ENCODE peak calls at places on chromosomes 13 and 19, in ten cellular contexts. V, H, J, B, Z, R, M, A, N and D are unnamed samples.

GRCh38 chr13:40536443-40537113 is 129.9 kb downstream of the FOXO1 start:
- DNase-seq in V (no peak), B (no peak), N (no peak), R (no peak), H (no peak), J (peak; percentile 57), M (no peak), A (no peak), Z (no peak), D (no peak)

GRCh38 chr13:28533441-28534166 is 38.7 kb upstream of the FLT1 start:
- DNase-seq in B (no peak), R (no peak), Z (no peak), N (no peak), M (no peak), V (no peak), H (no peak), A (no peak), J (peak; percentile 32), D (no peak)

GRCh38 chr19:8611391-8611883 is 922 bp upstream of the ADAMTS10 start:
- DNase-seq in J (no peak), H (no peak), A (no peak), N (peak; percentile 86), M (no peak), B (no peak), R (no peak), V (no peak), Z (no peak), D (no peak)

GRCh38 chr13:109759609-109760008 is 26.8 kb downstream of the IRS2 start:
- DNase-seq in J (no peak), B (no peak), A (no peak), M (no peak), V (no peak), H (no peak), R (no peak), N (no peak), Z (no peak), D (no peak)

GRCh38 chr13:113542751-113543424 is 41.7 kb upstream of the TFDP1 start:
- DNase-seq in V (no peak), Z (no peak), N (peak; percentile 28), A (no peak), H (no peak), R (no peak), J (no peak), M (no peak), B (no peak), D (no peak)

GRCh38 chr13:99926014-99926731 is 45.4 kb downstream of the ZIC5 start:
- DNase-seq in B (peak; percentile 73), J (no peak), R (peak; percentile 70), H (no peak), A (peak; percentile 21), M (peak; percentile 59), N (no peak), Z (peak; percentile 70), V (no peak), D (no peak)

GRCh38 chr13:35881360-35881759 is 249.8 kb downstream of the DCLK1 start:
- DNase-seq in A (no peak), B (no peak), V (no peak), J (no peak), N (no peak), R (peak; percentile 43), Z (no peak), H (no peak), M (no peak), D (no peak)

GRCh38 chr19:3055741-3056453 is 6.4 kb downstream of the TLE5 start:
- DNase-seq in B (peak; percentile 95), J (peak; percentile 70), R (no peak), V (no peak), M (no peak), H (no peak), A (no peak), N (no peak), Z (no peak), D (peak; percentile 71)

GRCh38 chr19:10936661-10937084 is 8.1 kb downstream of the TIMM29 start:
- DNase-seq in B (peak; percentile 76), A (peak; percentile 78), H (no peak), Z (peak; percentile 70), N (no peak), J (peak; percentile 84), M (peak; percentile 83), R (peak; percentile 84), V (no peak), D (no peak)

GRCh38 chr13:68813397-68813796 is 1294.2 kb upstream of the ATXN8OS start:
- DNase-seq in B (no peak), H (no peak), M (no peak), Z (no peak), J (no peak), R (no peak), A (no peak), N (no peak), V (no peak), D (no peak)

GRCh38 chr19:20482721-20483120 is 82.9 kb downstream of the ZNF737 start:
- DNase-seq in A (no peak), Z (no peak), J (peak; percentile 38), B (no peak), H (no peak), M (no peak), R (no peak), V (no peak), N (no peak), D (no peak)

GRCh38 chr13:29883941-29884518 is 33.6 kb upstream of the UBL3 start:
- DNase-seq in Z (no peak), J (no peak), M (no peak), N (no peak), V (no peak), R (no peak), A (no peak), H (no peak), B (no peak), D (no peak)

GRCh38 chr19:50361290-50362029 is 4.0 kb downstream of the NAPSA start:
- DNase-seq in B (no peak), J (peak; percentile 15), M (no peak), V (no peak), H (no peak), Z (no peak), N (peak; percentile 19), A (no peak), R (no peak), D (no peak)

GRCh38 chr19:15129856-15130580 is 22.8 kb downstream of the SYDE1 start:
- DNase-seq in R (no peak), V (no peak), A (no peak), B (no peak), Z (no peak), N (no peak), J (peak; percentile 27), M (no peak), H (no peak), D (no peak)

GRCh38 chr19:10187315-10187714 is 7.4 kb downstream of the DNMT1 start:
- DNase-seq in Z (no peak), H (no peak), V (no peak), N (no peak), R (no peak), J (no peak), M (no peak), B (no peak), A (no peak), D (no peak)

GRCh38 chr13:75327132-75327505 is 154.8 kb downstream of the TBC1D4 start:
- DNase-seq in A (no peak), B (no peak), M (no peak), N (no peak), V (no peak), R (no peak), Z (no peak), H (no peak), J (no peak), D (no peak)

GRCh38 chr13:108948269-108948671 is 318.9 kb downstream of the MYO16 start:
- DNase-seq in M (no peak), N (peak; percentile 58), J (no peak), A (no peak), Z (no peak), H (no peak), B (peak; percentile 29), R (peak; percentile 39), V (no peak), D (no peak)

GRCh38 chr13:98307744-98308524 is 130.9 kb upstream of the RNF113B start:
- DNase-seq in A (no peak), Z (no peak), M (no peak), V (no peak), N (no peak), H (no peak), B (no peak), J (no peak), R (peak; percentile 47), D (no peak)

GRCh38 chr13:66689628-66690027 is 540.5 kb downstream of the PCDH9 start:
- DNase-seq in Z (no peak), V (no peak), N (no peak), J (no peak), B (peak; percentile 27), R (peak; percentile 53), M (no peak), A (no peak), H (no peak), D (no peak)

GRCh38 chr19:4986471-4986888 is 17.6 kb downstream of the KDM4B start:
- DNase-seq in V (no peak), J (no peak), M (no peak), R (no peak), Z (no peak), H (no peak), N (no peak), A (no peak), B (no peak), D (no peak)